ENCODE peak calls at places on chromosomes 16 and 17, in ten cellular contexts. I is fibroblast of lung; P is CD8-positive, alpha-beta T cell; Y is thoracic aorta; W is stomach; L is ascending aorta; H is lung; Q is GM23338; Z is cardiac muscle cell; O is aorta. M is an unnamed sample.

GRCh38 chr16:86577314-86577971 is 906 bp upstream of the FOXL1 start:
- DNase-seq in I (peak), P (no peak), Y (no peak), W (no peak), L (no peak), H (no peak), Q (peak), Z (no peak), O (no peak), M (no peak)

GRCh38 chr17:35129973-35130351 is 8.5 kb downstream of the FNDC8 start:
- DNase-seq in I (peak), P (no peak), Y (no peak), W (no peak), L (no peak), H (no peak), Q (no peak), Z (no peak), O (no peak), M (no peak)

GRCh38 chr17:70855401-70856054 is 686.2 kb downstream of the KCNJ2 start:
- DNase-seq in I (peak), P (no peak), Y (no peak), W (peak), L (no peak), H (no peak), Q (no peak), Z (peak), O (no peak), M (no peak)

GRCh38 chr16:1296688-1297412 is 12.6 kb upstream of the UBE2I start:
- DNase-seq in I (peak), P (no peak), Y (no peak), W (no peak), L (no peak), H (no peak), Q (no peak), Z (peak), O (no peak), M (no peak)

GRCh38 chr17:30482555-30482954 is 5.3 kb downstream of the GOSR1 start:
- DNase-seq in I (no peak), P (no peak), Y (no peak), W (no peak), L (no peak), H (no peak), Q (no peak), Z (no peak), O (no peak), M (no peak)

GRCh38 chr16:17836868-17837602 is 366.3 kb upstream of the XYLT1 start:
- DNase-seq in I (peak), P (no peak), Y (no peak), W (no peak), L (no peak), H (no peak), Q (peak), Z (no peak), O (no peak), M (no peak)

GRCh38 chr16:85479972-85480726 is 133.0 kb upstream of the GSE1 start:
- DNase-seq in I (no peak), P (no peak), Y (no peak), W (peak), L (no peak), H (no peak), Q (peak), Z (peak), O (no peak), M (no peak)

GRCh38 chr17:46978489-46979022 is 497 bp downstream of the RPRML start:
- DNase-seq in I (no peak), P (no peak), Y (no peak), W (no peak), L (no peak), H (no peak), Q (peak), Z (peak), O (no peak), M (no peak)

GRCh38 chr17:8951210-8951609 is 14.3 kb downstream of the PIK3R5 start:
- DNase-seq in I (no peak), P (no peak), Y (no peak), W (no peak), L (no peak), H (no peak), Q (no peak), Z (no peak), O (no peak), M (no peak)

GRCh38 chr17:45013021-45013997 is 38.1 kb downstream of the DCAKD start:
- DNase-seq in I (no peak), P (no peak), Y (no peak), W (no peak), L (no peak), H (no peak), Q (peak), Z (no peak), O (no peak), M (peak)
- H3K27ac ChIP-seq in I (no peak), P (no peak), Y (no peak), W (peak), L (no peak), H (no peak), Q (no peak), Z (no peak), O (no peak), M (peak)

GRCh38 chr16:12815361-12815760 is 11.7 kb upstream of the CPPED1 start:
- DNase-seq in I (no peak), P (no peak), Y (no peak), W (no peak), L (no peak), H (no peak), Q (no peak), Z (no peak), O (no peak), M (no peak)

GRCh38 chr16:12811441-12812198 is 7.9 kb upstream of the CPPED1 start:
- DNase-seq in I (no peak), P (no peak), Y (no peak), W (no peak), L (no peak), H (no peak), Q (no peak), Z (no peak), O (no peak), M (no peak)
- H3K27ac ChIP-seq in I (no peak), P (no peak), Y (no peak), W (no peak), L (no peak), H (no peak), Q (no peak), Z (no peak), O (no peak), M (no peak)

DNA sequence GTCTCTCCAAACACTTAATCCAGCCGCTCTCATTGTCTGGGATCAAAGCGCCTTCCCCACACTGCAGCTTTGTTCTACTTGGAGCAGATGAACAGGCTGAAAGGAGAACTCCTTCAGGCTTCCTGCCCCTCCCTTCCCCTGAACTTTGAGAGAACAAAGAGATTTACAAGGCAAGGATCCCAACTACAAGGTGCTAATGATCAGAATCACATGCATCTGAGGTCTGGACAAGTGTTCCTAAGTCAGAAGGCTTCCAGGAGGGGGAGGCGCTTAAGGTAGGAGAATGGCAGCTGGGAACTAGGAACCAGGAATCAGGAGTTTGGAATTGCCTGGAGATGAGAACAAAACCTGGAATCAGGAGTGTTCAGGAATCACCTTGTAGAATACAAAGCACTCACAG is 606.3 kb upstream of the CDH11 start:
- DNase-seq in I (peak), P (no peak), Y (no peak), W (no peak), L (no peak), H (no peak), Q (peak), Z (peak), O (no peak), M (no peak)
- H3K27ac ChIP-seq in I (no peak), P (no peak), Y (no peak), W (no peak), L (no peak), H (no peak), Q (peak), Z (no peak), O (no peak), M (no peak)

GRCh38 chr17:49725453-49725852 is 17.7 kb upstream of the SLC35B1 start:
- DNase-seq in I (no peak), P (no peak), Y (no peak), W (no peak), L (no peak), H (no peak), Q (no peak), Z (no peak), O (no peak), M (no peak)

GRCh38 chr17:49722066-49722465 is 14.3 kb upstream of the SLC35B1 start:
- DNase-seq in I (no peak), P (no peak), Y (no peak), W (no peak), L (no peak), H (no peak), Q (no peak), Z (no peak), O (no peak), M (no peak)

GRCh38 chr17:49727353-49727752 is 19.6 kb upstream of the SLC35B1 start:
- DNase-seq in I (no peak), P (no peak), Y (no peak), W (no peak), L (no peak), H (no peak), Q (no peak), Z (no peak), O (no peak), M (no peak)

GRCh38 chr17:49728425-49728824 is 20.7 kb upstream of the SLC35B1 start:
- DNase-seq in I (no peak), P (no peak), Y (no peak), W (no peak), L (no peak), H (no peak), Q (no peak), Z (no peak), O (no peak), M (no peak)

GRCh38 chr17:49723423-49723822 is 15.7 kb upstream of the SLC35B1 start:
- DNase-seq in I (no peak), P (no peak), Y (no peak), W (no peak), L (no peak), H (no peak), Q (no peak), Z (peak), O (no peak), M (peak)
- H3K27ac ChIP-seq in I (no peak), P (no peak), Y (no peak), W (peak), L (no peak), H (peak), Q (peak), Z (peak), O (no peak), M (peak)

GRCh38 chr16:3822366-3823045 is 58.0 kb downstream of the CREBBP start:
- DNase-seq in I (peak), P (no peak), Y (no peak), W (no peak), L (no peak), H (no peak), Q (no peak), Z (no peak), O (no peak), M (no peak)
- H3K27ac ChIP-seq in I (no peak), P (no peak), Y (no peak), W (no peak), L (peak), H (peak), Q (no peak), Z (peak), O (no peak), M (peak)

M was measured in left ventricle myocardium inferior.